ENCODE peak calls at places on chromosomes 11 and 22, in four cellular contexts. B, M, P and O are unnamed samples.

GRCh38 chr11:104956528-104956927 is 11.8 kb downstream of the CASP4 start:
- DNase-seq in P (no peak), B (no peak), M (peak), O (no peak)

GRCh38 chr22:37843746-37844089 is 416 bp downstream of the ANKRD54 start:
- DNase-seq in B (no peak), M (no peak), P (peak), O (peak)

GRCh38 chr22:49284931-49285330 is 542.7 kb downstream of the BRD1 start:
- DNase-seq in B (no peak), M (no peak), P (no peak), O (no peak)

GRCh38 chr22:42299586-42300285 is 29.3 kb upstream of the TCF20 start:
- DNase-seq in B (peak), P (no peak), M (no peak), O (no peak)

GRCh38 chr22:32801436-32802290 is at the start of gene TIMP3:
- DNase-seq in P (peak), B (peak), M (peak), O (peak)

GRCh38 chr11:2998073-2998850 is 6.1 kb upstream of the NAP1L4 start:
- DNase-seq in M (no peak), P (no peak), B (no peak), O (no peak)

GRCh38 chr11:103953797-103954495 is 82.5 kb upstream of the DDI1 start:
- DNase-seq in B (no peak), P (no peak), M (no peak), O (no peak)

GRCh38 chr11:113314389-113315301 is at the start of gene TTC12:
- DNase-seq in B (peak), P (peak), M (peak), O (peak)

GRCh38 chr22:38467904-38468760 is at the start of gene KDELR3:
- DNase-seq in B (peak), M (peak), P (peak), O (peak)

GRCh38 chr11:46643531-46643930 is 26.2 kb downstream of the ATG13 start:
- DNase-seq in M (no peak), P (no peak), B (no peak), O (no peak)

GRCh38 chr11:42410251-42410956 is 901.4 kb upstream of the API5 start:
- DNase-seq in M (peak), B (no peak), P (no peak), O (no peak)

GRCh38 chr11:76806131-76806530 is 23.0 kb downstream of the TSKU start:
- DNase-seq in B (no peak), P (no peak), M (no peak), O (no peak)

GRCh38 chr11:19345848-19346681 is 105.3 kb upstream of the E2F8 start:
- DNase-seq in P (peak), M (no peak), B (peak), O (peak)

GRCh38 chr11:77148963-77149715 is 21.1 kb downstream of the MYO7A start:
- DNase-seq in M (no peak), B (no peak), P (no peak), O (no peak)

GRCh38 chr11:8810331-8811301 is 100.4 kb upstream of the AKIP1 start:
- DNase-seq in P (peak), B (peak), M (peak), O (peak)

GRCh38 chr22:41508770-41509170 is 35.5 kb downstream of the POLR3H start:
- DNase-seq in M (no peak), B (peak), P (no peak), O (no peak)

GRCh38 chr22:48741540-48741939 is 1086.1 kb downstream of the BRD1 start:
- DNase-seq in B (no peak), M (no peak), P (no peak), O (no peak)

GRCh38 chr11:70466154-70466553 is 67.8 kb downstream of the CTTN start:
- DNase-seq in M (no peak), B (no peak), P (no peak), O (no peak)

GRCh38 chr11:70536051-70536877 is 137.9 kb downstream of the CTTN start:
- DNase-seq in B (no peak), P (no peak), M (no peak), O (no peak)

GRCh38 chr22:26289486-26290250 is 120.4 kb downstream of the SEZ6L start:
- DNase-seq in B (no peak), P (no peak), M (no peak), O (no peak)

GRCh38 chr11:126485021-126485781 is 129.7 kb downstream of the ST3GAL4 start:
- DNase-seq in B (no peak), P (no peak), M (peak), O (no peak)

GRCh38 chr22:45731041-45731797 is 59.6 kb downstream of the ATXN10 start:
- DNase-seq in B (no peak), M (peak), P (no peak), O (no peak)

GRCh38 chr11:11022126-11022730 is 164.4 kb upstream of the ZBED5 start:
- DNase-seq in M (no peak), P (no peak), B (no peak), O (no peak)

GRCh38 chr11:65279713-65280459 is 18.1 kb downstream of the POLA2 start:
- DNase-seq in B (no peak), M (peak), P (peak), O (no peak)

GRCh38 chr11:2777871-2778629 is 78.3 kb upstream of the KCNQ1OT1 start:
- DNase-seq in P (peak), M (no peak), B (no peak), O (peak)

DNA sequence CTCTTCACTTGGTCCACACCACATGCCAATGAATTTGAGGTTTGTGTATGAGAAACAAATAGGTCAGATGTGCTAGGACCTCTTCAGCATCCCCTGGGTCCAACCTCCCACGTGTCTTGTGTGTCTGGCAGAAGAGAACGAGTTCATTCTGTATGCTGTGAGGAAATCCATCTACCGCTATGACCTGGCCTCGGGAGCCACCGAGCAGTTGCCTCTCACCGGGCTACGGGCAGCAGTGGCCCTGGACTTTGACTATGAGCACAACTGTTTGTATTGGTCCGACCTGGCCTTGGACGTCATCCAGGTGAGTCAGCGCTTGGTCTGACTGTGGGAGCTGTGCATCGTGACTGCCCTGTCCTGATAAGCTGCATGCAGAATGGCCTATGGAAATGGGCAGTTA is 101.0 kb upstream of the SORL1-AS1 start:
- DNase-seq in M (peak), P (no peak), B (no peak), O (no peak)
- TF ChIP-seq CTCF in M (no peak), P (no peak), B (no peak), O (no peak)

GRCh38 chr11:13970986-13971385 is 8.5 kb downstream of the SPON1 start:
- DNase-seq in P (no peak), M (peak), B (no peak), O (peak)
- TF ChIP-seq CTCF in P (no peak), M (peak), B (peak), O (no peak)

GRCh38 chr11:133530501-133530835 is 1.8 kb downstream of the OPCML start:
- DNase-seq in M (no peak), P (no peak), B (no peak), O (peak)
- TF ChIP-seq CTCF in M (peak), P (no peak), B (peak), O (no peak)

DNA sequence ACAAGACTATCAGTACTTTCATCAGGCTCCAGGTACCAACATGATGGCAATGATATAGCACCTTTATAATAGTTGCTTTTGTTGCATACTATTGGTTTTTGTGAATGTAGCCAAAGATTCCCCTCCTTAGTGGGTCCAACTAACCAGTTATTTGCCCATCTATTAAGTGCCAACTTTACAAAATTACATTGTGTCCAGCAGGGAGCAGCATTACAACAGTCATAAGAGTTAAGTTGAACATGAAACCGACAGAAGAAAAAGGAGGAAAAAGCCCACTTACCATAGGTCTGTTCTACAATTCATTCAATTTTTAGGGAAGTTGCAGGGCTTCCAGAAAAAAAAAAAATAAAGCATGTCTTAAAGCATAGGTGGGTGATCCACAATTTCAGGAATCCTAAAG is 21.6 kb downstream of the IMMP1L start:
- DNase-seq in P (no peak), B (no peak), M (peak), O (peak)
- TF ChIP-seq CTCF in P (peak), B (peak), M (peak), O (no peak)

GRCh38 chr11:61609000-61609969 is 28.4 kb upstream of the SYT7 start:
- DNase-seq in P (no peak), B (no peak), M (no peak), O (no peak)

GRCh38 chr11:61610905-61611304 is 30.0 kb upstream of the SYT7 start:
- DNase-seq in B (no peak), M (no peak), P (no peak), O (no peak)

GRCh38 chr11:61607920-61608599 is 27.2 kb upstream of the SYT7 start:
- DNase-seq in P (no peak), B (no peak), M (no peak), O (no peak)

GRCh38 chr11:61611309-61611708 is 30.4 kb upstream of the SYT7 start:
- DNase-seq in B (no peak), M (no peak), P (no peak), O (no peak)

GRCh38 chr11:61609970-61610347 is 29.1 kb upstream of the SYT7 start:
- DNase-seq in M (peak), P (no peak), B (no peak), O (no peak)
- TF ChIP-seq CTCF in M (peak), P (no peak), B (no peak), O (no peak)

GRCh38 chr11:72001255-72001654 is 2.5 kb downstream of the IL18BP start:
- DNase-seq in B (no peak), P (no peak), M (no peak), O (no peak)

GRCh38 chr11:71999360-71999759 is 651 bp downstream of the IL18BP start:
- DNase-seq in P (no peak), M (no peak), B (no peak), O (no peak)

GRCh38 chr11:71999813-72000590 is 1.3 kb downstream of the IL18BP start:
- DNase-seq in P (no peak), M (no peak), B (no peak), O (no peak)

GRCh38 chr11:72001834-72002591 is 3.3 kb downstream of the IL18BP start:
- DNase-seq in P (no peak), B (no peak), M (no peak), O (no peak)

DNA sequence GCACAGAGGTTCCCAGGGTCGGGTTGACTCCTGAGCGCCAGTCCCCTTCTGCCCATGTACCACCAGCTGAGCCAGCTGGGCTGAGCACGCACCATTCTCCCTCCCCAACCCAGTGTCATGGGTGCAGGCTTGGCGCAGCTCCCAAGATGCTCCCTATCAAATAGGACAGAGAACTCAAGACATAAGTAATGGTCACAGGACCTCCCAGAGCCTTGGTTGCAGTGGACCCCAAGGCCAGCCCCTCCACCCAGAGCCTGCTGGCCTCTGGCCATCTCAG is 1.8 kb downstream of the IL18BP start:
- DNase-seq in B (no peak), M (no peak), P (no peak), O (no peak)
- TF ChIP-seq CTCF in B (no peak), M (no peak), P (no peak), O (no peak)

GRCh38 chr11:468036-468435 is 18.0 kb downstream of the PTDSS2 start:
- DNase-seq in M (no peak), P (peak), B (no peak), O (no peak)

GRCh38 chr11:471468-472145 is 21.5 kb downstream of the PTDSS2 start:
- DNase-seq in M (no peak), P (no peak), B (no peak), O (no peak)

GRCh38 chr11:472272-472671 is 22.2 kb downstream of the PTDSS2 start:
- DNase-seq in B (no peak), P (no peak), M (no peak), O (no peak)

GRCh38 chr11:468493-468892 is 18.4 kb downstream of the PTDSS2 start:
- DNase-seq in B (no peak), M (no peak), P (peak), O (no peak)

DNA sequence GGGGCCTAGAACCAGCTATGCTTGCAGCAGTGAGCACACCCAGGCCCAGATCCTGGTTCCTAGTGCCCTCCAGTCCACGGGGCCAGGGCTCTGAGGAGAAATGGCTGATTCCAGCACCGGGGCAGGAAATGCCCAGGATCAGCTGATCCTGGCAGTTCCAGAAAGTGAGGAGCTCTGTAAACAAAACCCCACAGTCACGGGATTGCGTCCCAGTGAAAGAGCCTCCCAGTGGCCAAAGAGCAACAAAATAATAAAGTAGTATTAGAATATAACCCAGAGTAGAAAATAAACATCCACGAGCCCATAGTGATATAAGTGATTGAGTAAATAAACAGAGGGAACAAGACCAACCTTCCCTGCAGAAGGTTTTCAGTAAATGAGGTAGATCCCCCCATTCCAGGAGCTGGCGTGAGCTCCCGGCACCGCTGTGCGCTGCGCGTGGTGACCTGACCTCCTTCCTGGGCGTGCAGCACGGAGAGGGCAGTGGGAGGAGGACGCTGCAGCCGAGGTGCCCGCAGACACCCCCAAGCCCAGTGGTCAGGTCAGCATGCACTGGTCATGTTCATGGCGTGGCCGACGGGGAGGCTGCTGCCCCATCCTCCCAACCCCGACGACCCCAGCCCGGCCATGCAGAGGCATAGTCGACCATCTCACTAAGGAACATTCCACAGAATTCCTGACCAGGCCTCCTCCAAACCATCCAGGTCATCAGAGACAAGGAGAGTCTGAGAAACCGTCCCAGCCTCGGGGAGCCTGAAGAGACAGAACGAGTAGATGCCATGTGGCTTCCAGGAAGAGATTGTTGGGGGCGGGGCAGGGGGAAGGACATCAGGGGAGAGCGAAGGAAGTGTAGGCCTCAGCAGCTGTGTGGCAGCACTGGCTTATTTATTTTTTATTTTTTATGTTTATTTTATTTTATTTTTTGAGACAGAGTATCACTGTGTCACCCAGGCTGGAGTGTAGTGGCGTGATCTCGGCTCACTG is 19.9 kb downstream of the PTDSS2 start:
- DNase-seq in B (no peak), P (peak), M (no peak), O (peak)
- TF ChIP-seq CTCF in B (no peak), P (no peak), M (no peak), O (no peak)

DNA sequence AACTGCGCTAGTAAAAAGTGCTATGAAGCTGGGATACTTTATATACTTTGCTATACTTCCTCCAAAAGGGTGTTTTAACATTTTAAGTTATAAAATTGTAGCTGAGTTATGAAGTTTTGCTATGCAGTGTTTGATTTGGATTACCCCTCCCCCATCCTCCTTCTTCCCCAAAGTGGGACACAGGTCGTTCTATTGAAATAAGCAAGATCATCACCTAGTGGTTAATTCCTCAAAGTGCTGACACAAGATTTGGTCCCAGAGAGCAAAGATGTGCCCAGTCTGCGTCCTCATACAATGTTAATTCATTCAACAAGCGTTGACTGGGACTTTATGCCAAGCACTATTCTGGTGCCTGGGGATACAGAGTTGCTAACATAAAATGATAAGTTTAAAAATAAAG is 78.5 kb downstream of the SPON1 start:
- DNase-seq in M (no peak), B (no peak), P (no peak), O (no peak)
- TF ChIP-seq CTCF in M (peak), B (peak), P (no peak), O (no peak)

DNA sequence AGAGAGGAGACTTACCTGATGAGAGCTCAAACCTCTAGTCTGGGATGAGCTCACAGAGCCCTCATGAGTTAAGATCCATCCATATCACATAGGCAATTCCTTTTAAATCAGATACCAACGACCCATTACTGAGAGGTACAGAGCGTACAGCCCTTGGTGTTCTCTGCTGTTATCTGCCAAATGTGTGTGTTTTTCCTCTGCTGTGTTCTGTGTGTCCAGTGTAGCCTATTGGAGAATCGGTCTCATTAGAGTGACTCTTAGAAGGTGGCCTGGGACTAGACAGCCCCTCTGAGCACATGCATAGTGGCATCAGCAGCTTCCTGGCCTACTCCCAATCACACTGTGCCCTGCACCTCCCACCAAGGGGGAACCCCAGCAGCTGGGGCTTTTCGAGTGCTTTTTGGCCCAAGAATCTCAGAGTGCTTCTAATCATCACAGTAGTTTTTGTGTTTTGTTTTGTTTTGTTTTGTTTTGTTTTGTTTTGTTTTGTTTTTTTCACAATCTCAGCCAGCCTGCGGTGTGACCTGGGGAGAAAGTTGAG is 25.5 kb downstream of the TP53AIP1 start:
- DNase-seq in B (no peak), M (no peak), P (no peak), O (no peak)
- TF ChIP-seq CTCF in B (no peak), M (no peak), P (no peak), O (no peak)

GRCh38 chr11:17760102-17761029 is 25.8 kb downstream of the KCNC1 start:
- DNase-seq in M (peak), P (peak), B (peak), O (peak)
- TF ChIP-seq CTCF in M (peak), P (peak), B (peak), O (peak)